ENCODE peak calls at places on chromosomes 1 and 21, in nine cellular contexts. W is brain microvascular endothelial cell; L is mesenchymal stem cell; U is small intestine; M is AG10803; Y is foreskin fibroblast; B is keratinocyte; V is Peyer's patch; P is naive thymus-derived CD4-positive, alpha-beta T cell. A is an unnamed sample.

GRCh38 chr1:70024272-70024671 is 181.1 kb downstream of the LRRC40 start:
- DNase-seq in U (no peak), V (no peak), Y (no peak), P (no peak), B (no peak), L (no peak), W (no peak), M (no peak), A (no peak)

GRCh38 chr1:55974714-55975441 is 604.5 kb downstream of the PLPP3 start:
- DNase-seq in Y (peak), V (no peak), M (peak), L (no peak), W (peak), U (no peak), B (no peak), P (no peak), A (no peak)

GRCh38 chr1:1250828-1251284 is 4.3 kb upstream of the C1QTNF12 start:
- DNase-seq in P (no peak), L (no peak), W (no peak), V (no peak), U (no peak), B (no peak), Y (no peak), M (no peak), A (no peak)

GRCh38 chr1:207935166-207935583 is 24.2 kb upstream of the CD34 start:
- DNase-seq in V (no peak), L (no peak), B (no peak), M (no peak), P (no peak), Y (no peak), U (no peak), W (no peak), A (no peak)

GRCh38 chr1:212244441-212244840 is 40.8 kb upstream of the PPP2R5A start:
- DNase-seq in U (no peak), Y (no peak), L (no peak), W (no peak), V (no peak), B (no peak), P (no peak), M (no peak), A (no peak)

GRCh38 chr1:115183711-115184259 is 94.5 kb upstream of the TSPAN2 start:
- DNase-seq in W (no peak), Y (no peak), M (peak), U (no peak), P (no peak), L (no peak), V (no peak), B (no peak), A (no peak)

GRCh38 chr1:18597159-18598042 is 33.2 kb upstream of the PAX7 start:
- DNase-seq in W (peak), M (peak), Y (peak), L (peak), B (no peak), U (peak), V (peak), P (peak), A (peak)

GRCh38 chr21:31991356-31992331 is 118.8 kb downstream of the HUNK start:
- DNase-seq in W (no peak), V (no peak), U (peak), P (no peak), B (no peak), L (no peak), M (no peak), Y (no peak), A (no peak)

GRCh38 chr1:212375986-212376385 is 38.7 kb downstream of the PACC1 start:
- DNase-seq in B (no peak), U (no peak), V (no peak), L (no peak), P (no peak), Y (no peak), W (no peak), M (no peak), A (no peak)

GRCh38 chr21:29121759-29122158 is 8.7 kb upstream of the MAP3K7CL start:
- DNase-seq in U (no peak), P (no peak), L (no peak), Y (no peak), M (no peak), V (no peak), B (no peak), W (no peak), A (no peak)

GRCh38 chr21:27590271-27590670 is 623.4 kb upstream of the ADAMTS5 start:
- DNase-seq in U (no peak), V (no peak), W (peak), M (peak), Y (peak), P (no peak), B (no peak), L (no peak), A (no peak)

GRCh38 chr21:27268290-27268689 is 301.4 kb upstream of the ADAMTS5 start:
- DNase-seq in Y (peak), L (no peak), M (peak), P (no peak), B (no peak), V (no peak), U (no peak), W (peak), A (no peak)

GRCh38 chr1:91725961-91726704 is 159.8 kb downstream of the TGFBR3 start:
- DNase-seq in M (peak), W (peak), V (no peak), Y (peak), B (no peak), P (no peak), U (no peak), L (peak), A (no peak)

GRCh38 chr1:9849691-9850441 is 26.1 kb upstream of the CLSTN1 start:
- DNase-seq in L (no peak), M (no peak), Y (no peak), W (no peak), P (no peak), U (no peak), V (no peak), B (no peak), A (no peak)

GRCh38 chr1:220788146-220788545 is 1.4 kb downstream of the MTARC1 start:
- DNase-seq in Y (no peak), W (no peak), V (no peak), M (no peak), U (no peak), B (no peak), L (no peak), P (no peak), A (no peak)

GRCh38 chr1:228804640-228805413 is 69.5 kb downstream of the RHOU start:
- DNase-seq in Y (no peak), L (no peak), U (peak), W (no peak), M (no peak), P (no peak), V (no peak), B (no peak), A (peak)

GRCh38 chr1:211327341-211327921 is 798 bp downstream of the TRAF5 start:
- DNase-seq in V (no peak), W (peak), U (peak), Y (peak), L (peak), M (peak), P (no peak), B (no peak), A (no peak)

GRCh38 chr1:89831462-89832113 is 10.8 kb downstream of the LRRC8D start:
- DNase-seq in V (no peak), M (no peak), U (no peak), P (no peak), B (no peak), Y (no peak), L (no peak), W (no peak), A (no peak)

GRCh38 chr1:178543291-178543609 is 30.3 kb downstream of the TEX35 start:
- DNase-seq in U (no peak), P (no peak), V (no peak), W (no peak), L (no peak), Y (no peak), M (no peak), B (no peak), A (no peak)

GRCh38 chr1:39928809-39929587 is 25.9 kb upstream of the MFSD2A start:
- DNase-seq in P (no peak), L (no peak), W (no peak), B (no peak), M (no peak), U (peak), V (peak), Y (no peak), A (no peak)

GRCh38 chr1:39938856-39939255 is 16.1 kb upstream of the MFSD2A start:
- DNase-seq in U (no peak), V (no peak), M (no peak), B (no peak), W (no peak), L (no peak), P (no peak), Y (no peak), A (no peak)

GRCh38 chr1:39936724-39937491 is 18.0 kb upstream of the MFSD2A start:
- DNase-seq in Y (no peak), W (no peak), L (no peak), V (peak), U (peak), M (no peak), P (no peak), B (no peak), A (no peak)

GRCh38 chr1:39933956-39934941 is 20.7 kb upstream of the MFSD2A start:
- DNase-seq in Y (peak), B (peak), P (no peak), W (peak), U (peak), L (peak), M (peak), V (peak), A (peak)
- H3K4me3 ChIP-seq in Y (no peak), B (no peak), P (no peak), W (no peak), U (no peak), L (peak), M (no peak), V (no peak), A (no peak)

GRCh38 chr1:26856604-26857469 is 6.1 kb upstream of the SFN start:
- DNase-seq in P (no peak), B (no peak), L (no peak), W (no peak), U (no peak), V (no peak), M (no peak), Y (no peak), A (no peak)
- H3K4me3 ChIP-seq in P (no peak), B (no peak), L (no peak), W (no peak), U (no peak), V (no peak), M (no peak), Y (no peak), A (no peak)

GRCh38 chr1:15128520-15129313 is 24.8 kb upstream of the TMEM51 start:
- DNase-seq in L (peak), W (peak), V (peak), M (peak), P (peak), Y (peak), B (no peak), U (peak), A (peak)

GRCh38 chr1:15134285-15134684 is 19.3 kb upstream of the TMEM51 start:
- DNase-seq in Y (no peak), B (no peak), M (no peak), U (no peak), L (no peak), V (peak), W (no peak), P (no peak), A (no peak)

GRCh38 chr1:15129944-15130343 is 23.6 kb upstream of the TMEM51 start:
- DNase-seq in L (no peak), P (no peak), V (no peak), W (no peak), B (no peak), Y (no peak), M (no peak), U (no peak), A (no peak)

GRCh38 chr1:15130607-15131006 is 22.9 kb upstream of the TMEM51 start:
- DNase-seq in W (no peak), V (peak), Y (no peak), U (no peak), M (no peak), P (no peak), L (no peak), B (no peak), A (no peak)

DNA sequence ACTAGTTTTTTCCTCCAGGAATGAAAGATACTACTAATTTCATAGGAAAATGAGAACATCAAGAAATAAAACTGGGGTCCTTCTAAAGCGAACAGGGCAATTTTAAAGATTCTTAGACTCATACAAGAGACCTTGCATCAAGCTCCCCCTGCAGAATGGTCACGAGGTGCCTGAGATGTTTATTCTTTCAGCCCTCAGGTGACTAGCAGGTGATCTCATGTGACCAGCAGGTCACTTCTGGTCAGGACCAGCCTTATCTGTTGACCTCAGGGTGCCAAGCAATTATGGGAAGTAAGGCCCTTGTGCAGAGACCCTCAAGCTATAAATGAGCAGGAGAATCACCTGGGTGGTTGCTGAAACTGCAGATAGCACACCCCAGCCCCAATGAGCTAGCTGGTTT is 20.6 kb upstream of the TMEM51 start:
- DNase-seq in M (no peak), L (no peak), U (no peak), V (peak), B (no peak), W (no peak), Y (no peak), P (no peak), A (peak)
- H3K4me3 ChIP-seq in M (no peak), L (no peak), U (no peak), V (no peak), B (no peak), W (no peak), Y (no peak), P (no peak), A (no peak)

GRCh38 chr1:237041461-237041794 is 556 bp upstream of the RYR2 start:
- DNase-seq in P (no peak), M (no peak), Y (no peak), L (no peak), U (no peak), W (no peak), B (no peak), V (no peak), A (no peak)
- H3K4me3 ChIP-seq in P (no peak), M (no peak), Y (no peak), L (no peak), U (no peak), W (no peak), B (no peak), V (peak), A (peak)

GRCh38 chr1:153626477-153626928 is 802 bp downstream of the S100A13 start:
- DNase-seq in V (peak), P (no peak), B (no peak), M (no peak), Y (no peak), L (no peak), W (no peak), U (no peak), A (no peak)
- H3K4me3 ChIP-seq in V (peak), P (no peak), B (peak), M (peak), Y (peak), L (peak), W (peak), U (peak), A (peak)

GRCh38 chr1:32759997-32760623 is 57.0 kb downstream of the YARS1 start:
- DNase-seq in Y (no peak), V (peak), U (peak), M (peak), P (no peak), L (peak), W (no peak), B (peak), A (peak)
- H3K4me3 ChIP-seq in Y (no peak), V (peak), U (no peak), M (no peak), P (no peak), L (no peak), W (no peak), B (no peak), A (no peak)

A was measured in stomach.